ENCODE peak calls at places on chromosome 15, in nine cellular contexts. X, B, H, A, V, Z, G, M and D are unnamed samples. For H3K9me3, the result is how much of the 10 kb centered on the place peaks cover.

GRCh38 chr15:56760186-56760585 is 26.9 kb upstream of the ZNF280D start:
- DNase-seq in G (peak), Z (no peak), H (no peak), A (no peak), X (no peak), V (no peak), B (no peak), M (no peak), D (no peak)

GRCh38 chr15:83904107-83904720 is 250.3 kb downstream of the ADAMTSL3 start:
- DNase-seq in Z (no peak), M (no peak), X (no peak), A (peak), H (no peak), G (peak), V (peak), B (no peak), D (peak)

GRCh38 chr15:80875568-80875967 is 96.4 kb downstream of the CEMIP start:
- DNase-seq in B (no peak), A (peak), H (no peak), V (no peak), M (no peak), G (no peak), X (no peak), Z (no peak), D (no peak)

GRCh38 chr15:82864967-82865366 is 55.5 kb downstream of the WHAMM start:
- DNase-seq in H (no peak), A (no peak), B (no peak), V (no peak), X (no peak), G (no peak), M (no peak), Z (no peak), D (no peak)

GRCh38 chr15:38930851-38931572 is 366.4 kb upstream of the RASGRP1 start:
- DNase-seq in G (peak), B (no peak), X (no peak), A (no peak), V (no peak), H (no peak), Z (no peak), M (no peak), D (no peak)

GRCh38 chr15:42143356-42143755 is 13.1 kb downstream of the PLA2G4F start:
- DNase-seq in X (no peak), V (no peak), B (no peak), H (no peak), G (no peak), A (no peak), M (no peak), Z (no peak), D (no peak)

GRCh38 chr15:92821491-92822116 is 78.5 kb upstream of the CHD2 start:
- DNase-seq in B (no peak), Z (peak), G (no peak), M (no peak), A (no peak), H (no peak), V (no peak), X (no peak), D (no peak)

GRCh38 chr15:29805043-29805707 is 17.1 kb downstream of the TJP1 start:
- DNase-seq in H (no peak), Z (peak), M (no peak), V (no peak), G (peak), B (no peak), A (peak), X (no peak), D (peak)

GRCh38 chr15:59424626-59425025 is 13.4 kb upstream of the FAM81A start:
- DNase-seq in B (no peak), A (no peak), M (no peak), V (no peak), Z (peak), X (no peak), H (no peak), G (no peak), D (no peak)

GRCh38 chr15:78396976-78397375 is 41.0 kb upstream of the IREB2 start:
- DNase-seq in B (no peak), A (peak), X (no peak), G (no peak), H (peak), M (no peak), V (peak), Z (peak), D (peak)

GRCh38 chr15:72593838-72594237 is 60.7 kb upstream of the GOLGA6B start:
- DNase-seq in H (no peak), B (no peak), V (no peak), Z (no peak), M (no peak), X (no peak), G (no peak), A (no peak), D (no peak)

GRCh38 chr15:85491663-85492062 is 111.3 kb downstream of the AKAP13 start:
- DNase-seq in X (no peak), M (no peak), Z (no peak), V (no peak), A (no peak), G (no peak), B (no peak), H (no peak), D (no peak)

GRCh38 chr15:94793641-94794040 is 562.3 kb downstream of the MCTP2 start:
- DNase-seq in A (no peak), M (no peak), G (peak), H (no peak), B (peak), X (no peak), Z (peak), V (no peak), D (peak)

GRCh38 chr15:31605467-31605931 is 278.9 kb downstream of the KLF13 start:
- DNase-seq in A (no peak), G (peak), B (peak), M (no peak), H (no peak), V (no peak), X (no peak), Z (peak), D (peak)

GRCh38 chr15:70704731-70705130 is 58.6 kb downstream of the UACA start:
- DNase-seq in V (no peak), Z (no peak), H (no peak), X (no peak), M (no peak), B (no peak), G (no peak), A (no peak), D (no peak)

GRCh38 chr15:39199076-39199475 is 381.8 kb upstream of the THBS1 start:
- DNase-seq in B (peak), X (no peak), H (no peak), G (peak), M (no peak), Z (no peak), V (peak), A (no peak), D (no peak)

GRCh38 chr15:76972420-76973361 is 22.2 kb upstream of the PSTPIP1 start:
- DNase-seq in M (no peak), X (no peak), A (no peak), G (peak), H (no peak), V (no peak), B (no peak), Z (no peak), D (no peak)

GRCh38 chr15:60006203-60006782 is 2.2 kb downstream of the FOXB1 start:
- DNase-seq in A (no peak), M (peak), B (no peak), H (no peak), X (no peak), G (peak), Z (peak), V (peak), D (peak)

GRCh38 chr15:63186065-63186464 is 3.3 kb upstream of the RAB8B start:
- DNase-seq in Z (peak), G (peak), B (no peak), H (peak), M (no peak), X (no peak), A (no peak), V (no peak), D (no peak)

GRCh38 chr15:56160966-56161365 is 82.7 kb downstream of the RFX7 start:
- DNase-seq in B (no peak), H (no peak), M (no peak), G (no peak), X (no peak), V (no peak), A (no peak), Z (no peak), D (no peak)

GRCh38 chr15:73683257-73683623 is 943 bp upstream of the CD276 start:
- DNase-seq in M (no peak), X (no peak), B (no peak), A (no peak), V (no peak), Z (no peak), H (no peak), G (no peak), D (no peak)

GRCh38 chr15:23596736-23597135 is 31.3 kb downstream of the MKRN3 start:
- DNase-seq in A (no peak), G (no peak), B (no peak), V (no peak), X (no peak), M (no peak), Z (no peak), H (no peak), D (no peak)

GRCh38 chr15:57607570-57608000 is 15.9 kb downstream of the MYZAP start:
- DNase-seq in B (no peak), V (peak), M (no peak), X (no peak), H (peak), G (peak), Z (peak), A (no peak), D (peak)

GRCh38 chr15:77251662-77252061 is 168.2 kb downstream of the PEAK1 start:
- DNase-seq in X (no peak), G (peak), B (no peak), M (peak), V (no peak), H (no peak), Z (peak), A (no peak), D (no peak)

GRCh38 chr15:78618064-78618463 is 2.7 kb downstream of the CHRNA3 start:
- DNase-seq in G (no peak), B (no peak), Z (no peak), M (no peak), H (no peak), X (no peak), A (no peak), V (no peak), D (no peak)

GRCh38 chr15:51289290-51289689 is 49.1 kb downstream of the CYP19A1 start:
- DNase-seq in Z (no peak), M (no peak), V (no peak), B (no peak), H (no peak), G (no peak), A (no peak), X (no peak), D (no peak)

GRCh38 chr15:47384316-47384715 is 333.0 kb upstream of the SEMA6D start:
- DNase-seq in A (peak), G (peak), M (peak), B (peak), X (no peak), H (no peak), Z (peak), V (no peak), D (peak)

GRCh38 chr15:88872106-88872505 is 23.2 kb downstream of the HAPLN3 start:
- DNase-seq in X (no peak), H (no peak), A (no peak), M (no peak), B (no peak), V (no peak), G (no peak), Z (no peak), D (no peak)

GRCh38 chr15:99110093-99110492 is 5.2 kb downstream of the SYNM start:
- DNase-seq in H (no peak), A (no peak), G (no peak), X (no peak), M (no peak), Z (no peak), V (no peak), B (no peak), D (no peak)

GRCh38 chr15:76973906-76974305 is 21.0 kb upstream of the PSTPIP1 start:
- DNase-seq in B (no peak), Z (no peak), G (no peak), X (no peak), M (no peak), H (no peak), V (no peak), A (no peak), D (no peak)

GRCh38 chr15:37767841-37768455 is 166.5 kb upstream of the TMCO5A start:
- DNase-seq in G (no peak), B (no peak), V (no peak), A (no peak), Z (peak), X (no peak), M (no peak), H (no peak), D (no peak)

GRCh38 chr15:65369148-65369547 is 8.7 kb downstream of the IGDCC3 start:
- DNase-seq in X (no peak), A (no peak), Z (no peak), B (no peak), V (no peak), H (no peak), M (no peak), G (no peak), D (no peak)
- H3K4me3 ChIP-seq in X (no peak), A (no peak), Z (no peak), B (no peak), V (no peak), H (no peak), M (no peak), G (no peak), D (no peak)

GRCh38 chr15:97520689-97521088 is 439.8 kb upstream of the ARRDC4 start:
- DNase-seq in H (no peak), Z (no peak), B (no peak), V (no peak), X (no peak), M (no peak), A (no peak), G (no peak), D (no peak)
- H3K9me3 ChIP-seq in H (under half), Z (under half), B (under half), V (under half), X (under half), M (under half), A (under half), G (under half), D (under half)

DNA sequence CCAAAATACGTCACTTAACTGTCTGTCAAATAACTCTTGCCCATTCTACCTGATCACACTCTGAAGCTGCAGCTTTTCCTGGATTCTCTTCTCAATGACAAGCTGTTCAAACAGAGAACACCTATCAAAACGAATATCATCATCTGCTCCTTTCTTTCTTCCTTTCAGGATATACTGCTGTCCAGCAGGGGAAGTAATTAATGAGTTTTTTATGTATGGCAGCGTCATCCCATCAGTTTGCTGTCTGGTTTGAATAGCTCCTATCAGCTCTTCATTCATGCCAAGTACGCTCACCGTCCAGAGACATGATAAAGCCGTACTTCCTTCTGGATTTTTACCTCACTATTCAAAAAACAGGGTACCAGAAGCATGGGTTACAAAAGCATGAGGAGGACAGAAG is at the start of gene CHRM5:
- DNase-seq in Z (no peak), G (no peak), M (no peak), V (no peak), X (no peak), H (no peak), B (peak), A (no peak), D (no peak)
- H3K4me3 ChIP-seq in Z (no peak), G (no peak), M (no peak), V (no peak), X (no peak), H (no peak), B (peak), A (no peak), D (no peak)

GRCh38 chr15:67819636-67820035 is 5.7 kb upstream of the SKOR1 start:
- DNase-seq in B (no peak), X (no peak), Z (no peak), A (no peak), G (no peak), V (no peak), M (no peak), H (no peak), D (no peak)
- H3K9me3 ChIP-seq in B (under half), X (under half), Z (under half), A (under half), G (under half), V (under half), M (under half), H (under half), D (under half)

DNA sequence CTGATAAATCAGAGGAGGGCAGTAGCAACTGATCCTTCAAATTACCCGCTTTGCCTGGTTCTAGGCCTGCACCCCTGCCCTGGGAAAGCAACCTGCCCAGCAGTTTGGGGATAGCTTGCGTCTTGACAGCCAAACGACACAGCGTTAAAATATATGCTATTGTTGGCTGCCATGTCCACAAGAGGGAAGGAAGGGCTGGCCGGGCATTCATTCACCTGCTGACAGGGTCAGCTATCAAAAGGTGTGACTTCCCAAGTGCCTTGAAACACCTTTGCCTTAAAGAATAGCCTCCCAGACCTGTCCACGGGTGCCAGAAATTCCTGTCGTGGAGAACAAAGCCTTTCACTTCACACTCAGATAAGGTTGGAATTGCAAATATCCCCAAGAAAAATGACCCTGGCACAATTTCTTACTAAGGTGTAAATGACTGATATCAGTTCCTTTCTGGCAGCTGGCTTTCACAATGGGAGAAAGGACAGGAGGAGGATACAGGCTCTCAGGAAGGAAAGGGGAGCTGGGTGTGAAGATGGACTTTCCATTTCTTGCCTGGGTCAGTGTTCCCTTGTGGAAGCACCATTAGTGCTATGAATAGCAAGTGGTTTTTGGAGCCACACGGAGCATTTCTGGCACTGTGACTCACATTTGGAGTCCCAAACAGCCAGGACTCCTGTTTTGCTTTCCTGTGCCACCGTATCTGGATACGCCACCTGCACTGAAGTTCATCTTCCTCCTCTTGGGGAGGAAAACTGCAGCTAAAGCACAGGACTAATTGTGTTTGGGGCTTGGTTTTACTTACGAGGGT is 19.2 kb downstream of the ALDH1A3 start:
- DNase-seq in G (no peak), X (no peak), V (no peak), M (no peak), A (no peak), H (no peak), Z (no peak), B (no peak), D (no peak)
- H3K4me3 ChIP-seq in G (no peak), X (no peak), V (no peak), M (peak), A (no peak), H (no peak), Z (no peak), B (no peak), D (no peak)